ENCODE peak calls at places on chromosomes 11 and 22, in nine cellular contexts. X is DMS79 treated with DMSO at 0.1 percent for 48 hours; H is RPMI7951; P is activated CD4-positive, alpha-beta T cell treated with anti-CD3 and anti-CD28 coated beads, Interleukin-2, amount 10 ng/mL, durations not matched to agents 7 days and 5 days; M is Calu3; I is kidney epithelial cell; A is stimulated activated naive CD4-positive, alpha-beta T cell; U is NCI-H1092 treated with DMSO at 0.1 percent for 48 hours; G is IMR-90. C is an unnamed sample.

GRCh38 chr11:109853156-109853776 is 239.9 kb upstream of the ZC3H12C start:
- DNase-seq in A (no peak), G (peak; percentile 87), X (peak; percentile 17), P (peak; percentile 17), U (peak; percentile 31), I (peak; percentile 32), H (peak; percentile 61), M (peak; percentile 34), C (peak; percentile 38)

GRCh38 chr11:129533395-129533794 is 157.7 kb downstream of the BARX2 start:
- DNase-seq in G (no peak), I (no peak), A (no peak), H (no peak), P (no peak), X (no peak), U (no peak), M (no peak), C (no peak)

GRCh38 chr11:15258433-15259350 is 144.0 kb downstream of the INSC start:
- DNase-seq in G (peak; percentile 34), U (peak; percentile 87), X (peak; percentile 77), M (peak; percentile 40), A (no peak), I (peak; percentile 70), P (no peak), H (no peak), C (no peak)

GRCh38 chr22:28414017-28414416 is 265.6 kb downstream of the TTC28 start:
- DNase-seq in U (no peak), I (no peak), M (no peak), G (peak; percentile 41), A (no peak), H (no peak), P (no peak), X (no peak), C (no peak)

GRCh38 chr11:120516461-120517389 is 5.2 kb downstream of the GRIK4 start:
- DNase-seq in G (no peak), H (no peak), A (no peak), X (no peak), P (no peak), M (no peak), U (peak; percentile 25), I (no peak), C (no peak)

GRCh38 chr11:118152552-118153471 is at the start of gene SCN4B:
- DNase-seq in H (peak; percentile 45), A (no peak), X (peak; percentile 82), P (peak; percentile 14), G (peak; percentile 20), U (peak; percentile 55), I (no peak), M (peak; percentile 31), C (no peak)

GRCh38 chr11:952406-953385 is 27.0 kb downstream of the AP2A2 start:
- DNase-seq in A (no peak), H (no peak), U (no peak), P (no peak), M (peak; percentile 86), I (peak; percentile 99), X (no peak), G (peak; percentile 67), C (no peak)

GRCh38 chr11:114774599-114775365 is 96.5 kb downstream of the NXPE2 start:
- DNase-seq in A (no peak), M (peak; percentile 17), H (peak; percentile 26), U (peak; percentile 84), G (peak; percentile 46), P (no peak), I (no peak), X (peak; percentile 58), C (peak; percentile 7)

GRCh38 chr11:28739489-28740280 is 631.5 kb downstream of the METTL15 start:
- DNase-seq in I (no peak), A (no peak), H (no peak), P (no peak), G (no peak), M (no peak), U (no peak), X (no peak), C (no peak)

GRCh38 chr11:70032943-70033710 is 45.0 kb upstream of the ANO1 start:
- DNase-seq in G (no peak), X (no peak), I (no peak), U (no peak), A (no peak), M (no peak), P (no peak), H (no peak), C (no peak)

GRCh38 chr11:95576149-95576851 is 213.3 kb downstream of the FAM76B start:
- DNase-seq in X (no peak), A (no peak), P (no peak), H (no peak), I (no peak), G (no peak), M (no peak), U (no peak), C (no peak)

GRCh38 chr11:70650075-70650909 is 252.0 kb downstream of the CTTN start:
- DNase-seq in P (peak; percentile 61), U (no peak), H (peak; percentile 70), A (no peak), X (no peak), I (peak; percentile 23), G (peak; percentile 69), M (peak; percentile 76), C (peak; percentile 35)